ENCODE peak calls at places on chromosome X, in eight cellular contexts. N is H54, E is right lobe of liver, Z is esophagus squamous epithelium, V is Peyer's patch, G is HCT116, L is transverse colon, W is stomach. X is an unnamed sample.

GRCh38 chrX:136204571-136204970 is 46.6 kb downstream of the MAP7D3 start:
- DNase-seq in W (no peak), N (no peak), L (peak; percentile 62), G (no peak), V (no peak), E (no peak), Z (no peak), X (peak; percentile 5)

GRCh38 chrX:49155243-49155899 is 7.2 kb upstream of the MAGIX start:
- DNase-seq in N (no peak), G (peak; percentile 62), W (peak; percentile 55), V (no peak), L (peak; percentile 73), Z (no peak), E (no peak), X (peak; percentile 74)

GRCh38 chrX:13028871-13029336 is 15.5 kb downstream of the FAM9C start:
- DNase-seq in Z (no peak), G (no peak), V (no peak), N (no peak), W (no peak), E (no peak), L (no peak), X (no peak)

GRCh38 chrX:123184199-123184857 is at the start of gene GRIA3:
- DNase-seq in L (no peak), N (no peak), V (no peak), W (no peak), Z (no peak), G (no peak), E (no peak), X (no peak)

GRCh38 chrX:129193357-129193756 is 329.9 kb downstream of the SMARCA1 start:
- DNase-seq in V (peak; percentile 65), Z (no peak), G (no peak), W (no peak), E (no peak), N (no peak), L (peak; percentile 33), X (no peak)

GRCh38 chrX:16733013-16733412 is 13.6 kb downstream of the SYAP1 start:
- DNase-seq in V (no peak), L (no peak), G (no peak), Z (no peak), W (no peak), N (no peak), E (no peak), X (no peak)

GRCh38 chrX:122777766-122778165 is 406.3 kb upstream of the GRIA3 start:
- DNase-seq in W (no peak), L (no peak), Z (no peak), N (no peak), G (no peak), V (no peak), E (no peak), X (no peak)

GRCh38 chrX:38754102-38754790 is 47.0 kb upstream of the MID1IP1 start:
- DNase-seq in V (no peak), N (no peak), E (no peak), Z (no peak), G (peak; percentile 32), L (no peak), W (no peak), X (peak; percentile 81)

GRCh38 chrX:119516157-119516702 is 48.0 kb downstream of the SLC25A5 start:
- DNase-seq in G (peak; percentile 39), V (no peak), N (peak; percentile 50), W (no peak), L (peak; percentile 23), Z (no peak), E (no peak), X (peak; percentile 76)

GRCh38 chrX:319579-320125 is 1.1 kb upstream of the GTPBP6 start:
- DNase-seq in L (peak; percentile 35), G (no peak), Z (no peak), E (peak; percentile 58), W (no peak), N (no peak), V (no peak), X (no peak)

GRCh38 chrX:397575-397974 is 10.9 kb upstream of the PPP2R3B start:
- DNase-seq in V (no peak), E (no peak), L (no peak), G (no peak), W (no peak), Z (no peak), N (no peak), X (no peak)

GRCh38 chrX:19602866-19603620 is 87.7 kb upstream of the MAP3K15 start:
- DNase-seq in V (no peak), Z (no peak), E (no peak), L (no peak), N (peak; percentile 18), G (peak; percentile 39), W (no peak), X (peak; percentile 68)

GRCh38 chrX:39705299-39705698 is 392.5 kb downstream of the BCOR start:
- DNase-seq in N (peak; percentile 35), W (peak; percentile 67), Z (no peak), E (peak; percentile 86), V (peak; percentile 73), L (peak; percentile 58), G (peak; percentile 29), X (peak; percentile 14)

GRCh38 chrX:128975716-128976115 is 547.6 kb downstream of the SMARCA1 start:
- DNase-seq in N (peak; percentile 23), L (peak; percentile 39), E (peak; percentile 44), G (no peak), V (peak; percentile 53), W (peak; percentile 51), Z (no peak), X (peak; percentile 0)

GRCh38 chrX:106919932-106920452 is at the start of gene CLDN2:
- DNase-seq in G (no peak), E (no peak), L (no peak), W (no peak), N (no peak), V (no peak), Z (no peak), X (no peak)

GRCh38 chrX:1387141-1387776 is 4.7 kb downstream of the SLC25A6 start:
- DNase-seq in E (peak; percentile 49), N (no peak), W (no peak), V (peak; percentile 50), L (no peak), Z (no peak), G (no peak), X (no peak)

GRCh38 chrX:12269484-12269883 is 131.2 kb downstream of the FRMPD4 start:
- DNase-seq in Z (no peak), L (no peak), E (no peak), G (no peak), V (no peak), N (no peak), W (no peak), X (no peak)

GRCh38 chrX:154369453-154370299 is 4.8 kb downstream of the FLNA start:
- DNase-seq in Z (peak; percentile 19), V (no peak), W (no peak), E (peak; percentile 65), G (peak; percentile 63), N (peak; percentile 78), L (peak; percentile 64), X (peak; percentile 22)
- TF ChIP-seq POLR2A in Z (peak; percentile 46), V (no peak), W (no peak), E (no peak), G (no peak), N (peak; percentile 36), L (no peak), X (no peak)

GRCh38 chrX:153333821-153334653 is at the start of gene ZNF275:
- DNase-seq in Z (no peak), V (peak; percentile 90), W (peak; percentile 82), E (peak; percentile 81), N (peak; percentile 86), L (peak; percentile 83), G (peak; percentile 21), X (peak; percentile 84)
- TF ChIP-seq POLR2A in Z (peak; percentile 45), V (no peak), W (no peak), E (peak; percentile 73), N (peak; percentile 73), L (no peak), G (peak; percentile 38), X (peak; percentile 45)

DNA sequence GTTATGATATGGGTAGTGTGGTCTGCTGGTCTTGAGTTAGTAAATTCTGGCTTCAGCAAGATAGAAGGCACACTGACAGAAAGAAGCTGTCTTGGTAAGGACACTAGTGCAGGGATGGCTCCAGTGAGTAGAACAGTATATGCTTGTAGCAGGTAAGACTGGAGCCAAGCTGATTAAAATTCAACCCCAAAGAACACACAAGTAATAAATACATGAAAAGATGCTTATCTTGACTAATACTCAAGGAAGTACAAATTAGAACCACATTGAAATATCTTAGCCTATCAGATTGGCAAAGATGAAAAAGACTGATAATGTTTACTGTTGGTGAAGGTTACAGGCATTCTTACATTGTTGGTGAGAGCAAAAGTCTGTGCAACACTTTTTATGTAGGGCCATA is 2.0 kb upstream of the IL9R start:
- DNase-seq in E (no peak), G (no peak), N (no peak), V (no peak), L (no peak), W (no peak), Z (no peak), X (no peak)
- TF ChIP-seq POLR2A in E (no peak), G (no peak), N (no peak), V (no peak), L (no peak), W (no peak), Z (no peak), X (no peak)

DNA sequence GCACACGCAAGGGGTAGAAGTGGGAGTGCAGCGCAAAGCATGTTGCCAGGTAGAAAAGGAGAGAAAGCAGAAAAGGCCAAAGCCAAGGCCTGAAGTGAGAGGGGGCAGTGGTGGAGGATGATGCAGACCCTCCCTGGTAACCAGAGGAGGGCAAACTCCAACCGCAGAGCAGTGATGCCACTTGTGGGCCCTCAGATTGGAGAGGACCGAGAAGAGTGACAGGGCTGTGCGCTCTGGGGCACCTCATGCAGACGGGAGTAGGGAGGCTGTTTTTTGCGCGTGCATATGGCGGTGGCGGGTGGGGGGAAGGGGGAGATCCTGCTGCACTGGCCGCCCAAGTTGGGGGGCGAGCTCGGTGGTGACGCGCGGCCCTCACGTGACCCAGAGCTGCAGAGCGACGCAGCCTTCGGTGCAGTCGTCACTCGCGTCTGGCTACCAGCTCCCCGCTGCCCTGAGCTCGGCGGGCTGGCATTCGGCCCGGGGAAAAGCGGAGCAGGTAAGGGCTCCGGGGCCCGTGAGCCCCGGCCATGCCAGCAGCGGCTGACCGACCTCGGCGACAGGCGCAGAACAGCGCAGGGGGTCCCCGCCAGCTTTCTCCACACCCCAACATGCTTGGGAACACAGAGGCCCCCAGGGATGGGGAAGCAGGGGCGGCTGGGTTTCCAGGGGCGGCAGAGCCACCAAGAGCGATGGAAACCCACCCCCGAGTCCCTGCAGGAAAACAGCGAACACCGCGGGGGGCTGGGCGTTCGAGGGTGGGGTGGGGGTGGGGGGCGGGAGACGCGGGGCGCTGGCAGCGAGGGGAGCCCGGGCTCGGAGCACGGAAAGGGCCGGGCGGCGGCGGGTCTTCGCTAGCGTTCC is at the start of gene BEX3:
- DNase-seq in V (peak; percentile 53), N (no peak), W (peak; percentile 66), E (peak; percentile 67), G (no peak), L (peak; percentile 47), Z (no peak), X (peak; percentile 54)
- TF ChIP-seq POLR2A in V (no peak), N (peak; percentile 79), W (no peak), E (peak; percentile 58), G (peak; percentile 54), L (peak; percentile 54), Z (peak; percentile 48), X (peak; percentile 27)